ENCODE peak calls at places on chromosome 10, in ten cellular contexts. D is posterior cingulate gyrus, E is A549, X is mesothelial cell of epicardium, Q is mucosa of descending colon, J is GM10248, C is mucosa of gallbladder, T is aorta, B is PC-3, G is HTR-8/SVneo. S is an unnamed sample.
A peak's percentile ranks its signal among the peaks of the same experiment; 100 is the strongest.

GRCh38 chr10:123136221-123136805 is 543 bp downstream of the HMX3 start:
- DNase-seq in D (no peak), E (no peak), X (no peak), Q (no peak), J (peak; percentile 30), C (no peak), T (no peak), B (no peak), G (no peak), S (no peak)

GRCh38 chr10:113347508-113347907 is 205.3 kb upstream of the HABP2 start:
- DNase-seq in D (no peak), E (no peak), X (no peak), Q (no peak), J (no peak), C (peak; percentile 12), T (no peak), B (no peak), G (no peak), S (no peak)

GRCh38 chr10:33365871-33366411 is 31.5 kb upstream of the NRP1 start:
- DNase-seq in D (no peak), E (peak; percentile 63), X (no peak), Q (no peak), J (no peak), C (no peak), T (no peak), B (peak; percentile 100), G (peak; percentile 52), S (peak; percentile 96)

GRCh38 chr10:120508393-120508792 is 51.4 kb downstream of the PLPP4 start:
- DNase-seq in D (no peak), E (peak; percentile 13), X (no peak), Q (no peak), J (no peak), C (no peak), T (no peak), B (peak; percentile 90), G (no peak), S (peak; percentile 90)

GRCh38 chr10:104080762-104081161 is 4.9 kb downstream of the COL17A1 start:
- DNase-seq in D (no peak), E (peak; percentile 59), X (no peak), Q (no peak), J (no peak), C (no peak), T (no peak), B (peak; percentile 38), G (peak; percentile 26), S (peak; percentile 44)

GRCh38 chr10:60414877-60415585 is 25.4 kb upstream of the ANK3 start:
- DNase-seq in D (no peak), E (peak; percentile 27), X (peak; percentile 46), Q (no peak), J (no peak), C (no peak), T (no peak), B (peak; percentile 99), G (peak; percentile 75), S (peak; percentile 87)

GRCh38 chr10:128047991-128048826 is 78.0 kb downstream of the MKI67 start:
- DNase-seq in D (no peak), E (no peak), X (no peak), Q (no peak), J (no peak), C (no peak), T (peak; percentile 69), B (peak; percentile 65), G (no peak), S (peak; percentile 72)

GRCh38 chr10:86971146-86971991 is 3.1 kb downstream of the ADIRF start:
- DNase-seq in D (no peak), E (peak; percentile 85), X (peak; percentile 84), Q (peak; percentile 95), J (peak; percentile 89), C (peak; percentile 85), T (peak; percentile 97), B (peak; percentile 87), G (peak; percentile 90), S (peak; percentile 77)

GRCh38 chr10:1168763-1169162 is 112.6 kb downstream of the WDR37 start:
- DNase-seq in D (peak; percentile 3), E (no peak), X (no peak), Q (no peak), J (no peak), C (no peak), T (peak; percentile 34), B (no peak), G (no peak), S (no peak)

GRCh38 chr10:74056081-74056818 is 58.3 kb downstream of the VCL start:
- DNase-seq in D (no peak), E (peak; percentile 64), X (no peak), Q (no peak), J (no peak), C (no peak), T (no peak), B (peak; percentile 100), G (no peak), S (peak; percentile 86)

GRCh38 chr10:52779541-52780390 is 7.2 kb upstream of the MBL2 start:
- DNase-seq in D (peak; percentile 44), E (peak; percentile 62), X (peak; percentile 90), Q (no peak), J (peak; percentile 71), C (peak; percentile 52), T (peak; percentile 78), B (peak; percentile 99), G (peak; percentile 60), S (peak; percentile 53)

S was measured in iris pigment epithelial cell.